ENCODE peak calls at places on chromosomes 6 and 20, in eight cellular contexts. O is HCT116, B is endothelial cell of umbilical vein, I is HepG2, V is SK-N-SH, N is GM12878, R is H1, Y is K562. M is an unnamed sample.

GRCh38 chr20:25676164-25676809 is 20.4 kb downstream of the ZNF337 start:
- DNase-seq in R (no peak), I (peak), V (no peak), B (no peak), O (no peak), N (no peak), Y (no peak), M (no peak)

GRCh38 chr6:87092435-87092834 is 2.5 kb downstream of the CGA start:
- DNase-seq in N (no peak), I (no peak), O (no peak), R (no peak), V (no peak), B (no peak), Y (no peak), M (no peak)

GRCh38 chr6:150528648-150529285 is 70.9 kb upstream of the PLEKHG1 start:
- DNase-seq in O (no peak), N (no peak), B (peak), Y (no peak), I (no peak), R (peak), V (no peak), M (no peak)

GRCh38 chr6:159983641-159984080 is 14.8 kb downstream of the IGF2R start:
- DNase-seq in N (no peak), R (no peak), I (no peak), O (no peak), B (no peak), V (no peak), Y (no peak), M (no peak)

GRCh38 chr6:25012657-25013056 is 76.9 kb upstream of the RIPOR2 start:
- DNase-seq in Y (no peak), V (no peak), O (no peak), R (no peak), N (no peak), B (peak), I (no peak), M (no peak)

GRCh38 chr6:7758456-7758855 is 32.6 kb downstream of the BMP6 start:
- DNase-seq in I (no peak), R (no peak), O (peak), N (no peak), V (no peak), Y (no peak), B (no peak), M (no peak)

GRCh38 chr6:25132934-25133333 is 146.2 kb upstream of the CARMIL1 start:
- DNase-seq in V (no peak), R (no peak), Y (no peak), I (no peak), N (no peak), B (no peak), O (no peak), M (no peak)

GRCh38 chr6:144662812-144663211 is 377.7 kb downstream of the UTRN start:
- DNase-seq in R (no peak), N (no peak), V (no peak), O (no peak), B (no peak), Y (no peak), I (no peak), M (no peak)

GRCh38 chr20:32205502-32206382 is 1.8 kb downstream of the PLAGL2 start:
- DNase-seq in N (no peak), R (no peak), I (no peak), B (no peak), V (peak), Y (no peak), O (no peak), M (no peak)

GRCh38 chr6:48985025-48985424 is 478.0 kb downstream of the MMUT start:
- DNase-seq in I (no peak), V (no peak), B (no peak), Y (no peak), R (no peak), N (no peak), O (no peak), M (no peak)

GRCh38 chr6:69696273-69696672 is 100.5 kb downstream of the LMBRD1 start:
- DNase-seq in B (no peak), Y (no peak), V (no peak), I (no peak), O (peak), N (no peak), R (no peak), M (no peak)

GRCh38 chr6:41489284-41489851 is 56.8 kb upstream of the FOXP4 start:
- DNase-seq in R (no peak), B (no peak), N (no peak), I (no peak), V (peak), O (no peak), Y (no peak), M (no peak)

GRCh38 chr20:50729925-50730764 is 1.2 kb upstream of the PARD6B start:
- DNase-seq in I (peak), O (no peak), R (no peak), B (no peak), V (peak), N (no peak), Y (no peak), M (no peak)

GRCh38 chr20:9054176-9054575 is 14.7 kb upstream of the PLCB4 start:
- DNase-seq in B (no peak), I (no peak), V (no peak), R (no peak), O (no peak), N (no peak), Y (no peak), M (no peak)

GRCh38 chr6:130602151-130602770 is 224.9 kb upstream of the SMLR1 start:
- DNase-seq in N (no peak), B (peak), Y (no peak), R (no peak), V (no peak), I (no peak), O (peak), M (no peak)

GRCh38 chr6:41645007-41645618 is 6.8 kb downstream of the MDFI start:
- DNase-seq in V (no peak), R (no peak), Y (no peak), I (no peak), O (no peak), B (no peak), N (no peak), M (no peak)

GRCh38 chr6:6820688-6821238 is 232.2 kb downstream of the LY86 start:
- DNase-seq in I (no peak), V (no peak), B (no peak), N (no peak), R (peak), O (peak), Y (no peak), M (no peak)

GRCh38 chr6:129575378-129576118 is 134.4 kb downstream of the ARHGAP18 start:
- DNase-seq in V (peak), I (peak), R (no peak), N (no peak), Y (peak), B (peak), O (peak), M (no peak)

GRCh38 chr6:132919476-132919875 is 105.1 kb downstream of the RPS12 start:
- DNase-seq in N (no peak), Y (no peak), B (peak), I (no peak), R (no peak), V (no peak), O (no peak), M (no peak)

GRCh38 chr6:170026272-170027110 is 264.4 kb downstream of the DLL1 start:
- DNase-seq in N (no peak), Y (no peak), I (no peak), O (peak), R (no peak), B (no peak), V (no peak), M (no peak)

GRCh38 chr6:12051861-12052368 is 39.8 kb downstream of the HIVEP1 start:
- DNase-seq in N (peak), Y (no peak), V (no peak), B (no peak), I (no peak), R (no peak), O (no peak), M (no peak)

GRCh38 chr20:23143098-23143497 is 57.0 kb upstream of the CD93 start:
- DNase-seq in Y (no peak), N (no peak), V (no peak), I (peak), O (peak), R (no peak), B (peak), M (no peak)

GRCh38 chr6:68364276-68364785 is 270.8 kb upstream of the ADGRB3 start:
- DNase-seq in I (no peak), V (no peak), N (no peak), Y (no peak), R (no peak), O (no peak), B (no peak), M (no peak)

GRCh38 chr20:4341804-4342560 is 326.6 kb upstream of the RNF24 start:
- DNase-seq in Y (no peak), B (no peak), O (no peak), V (no peak), N (no peak), I (no peak), R (no peak), M (no peak)

GRCh38 chr6:7615611-7616383 is 25.8 kb downstream of the SNRNP48 start:
- DNase-seq in Y (peak), O (peak), V (peak), B (peak), I (peak), N (no peak), R (no peak), M (peak)

GRCh38 chr6:5248302-5249098 is 12.2 kb downstream of the LYRM4 start:
- DNase-seq in I (no peak), V (no peak), R (no peak), N (no peak), O (no peak), B (no peak), Y (peak), M (no peak)

GRCh38 chr6:14292119-14292518 is 174.5 kb downstream of the CD83 start:
- DNase-seq in V (no peak), I (no peak), N (no peak), Y (no peak), O (no peak), R (no peak), B (no peak), M (no peak)

GRCh38 chr20:25626779-25627178 is 3.0 kb upstream of the NANP start:
- DNase-seq in N (no peak), O (no peak), R (no peak), V (no peak), I (no peak), Y (no peak), B (no peak), M (no peak)

GRCh38 chr6:157073596-157073995 is 249.7 kb downstream of the TMEM242 start:
- DNase-seq in B (no peak), N (no peak), V (no peak), I (no peak), Y (no peak), O (no peak), R (no peak), M (no peak)

GRCh38 chr6:37061157-37061804 is 55.8 kb downstream of the FGD2 start:
- DNase-seq in V (peak), I (no peak), B (no peak), O (no peak), N (no peak), Y (no peak), R (no peak), M (no peak)

GRCh38 chr6:143804835-143805239 is 38.3 kb upstream of the LTV1 start:
- DNase-seq in O (no peak), V (no peak), N (no peak), Y (peak), B (peak), I (no peak), R (no peak), M (no peak)

GRCh38 chr20:64037199-64037497 is 1.2 kb downstream of the C20orf204 start:
- DNase-seq in Y (no peak), R (no peak), N (no peak), B (no peak), I (no peak), O (no peak), V (no peak), M (no peak)
- H3K9ac ChIP-seq in Y (peak), R (no peak), N (peak), B (no peak), I (peak), O (no peak), V (no peak), M (no peak)

GRCh38 chr20:7629880-7630279 is 310.4 kb downstream of the HAO1 start:
- DNase-seq in V (no peak), N (no peak), B (no peak), I (no peak), R (no peak), O (no peak), Y (no peak), M (no peak)
- H3K27ac ChIP-seq in V (no peak), N (no peak), B (peak), I (no peak), R (no peak), O (no peak), Y (no peak), M (no peak)

DNA sequence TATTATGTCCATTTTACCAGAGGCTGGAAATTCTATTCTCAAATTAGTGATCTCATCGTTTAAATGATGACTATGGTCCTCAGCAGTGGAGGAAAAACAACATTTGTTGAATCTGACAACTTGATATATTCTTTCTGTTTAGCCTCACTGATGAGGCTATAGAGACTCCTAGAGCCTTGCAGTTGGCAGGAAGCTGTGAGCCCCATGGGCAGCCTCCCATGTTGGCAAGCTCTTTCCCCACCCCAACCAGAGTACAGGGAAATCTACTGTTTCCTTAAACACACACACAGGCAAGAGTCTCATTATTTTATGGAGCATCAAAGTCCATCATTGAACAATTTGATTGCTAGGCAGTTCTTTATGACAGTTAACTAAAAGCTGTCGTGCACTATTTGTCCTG is 498.2 kb upstream of the CITED2 start:
- DNase-seq in Y (no peak), O (no peak), N (no peak), I (no peak), R (no peak), V (no peak), B (no peak), M (no peak)
- TF ChIP-seq POLR2AphosphoS5 in Y (no peak), O (no peak), N (no peak), I (no peak), R (no peak), V (no peak), B (no peak), M (no peak)

GRCh38 chr20:41782730-41783406 is 164.7 kb upstream of the CHD6 start:
- DNase-seq in B (no peak), Y (no peak), V (no peak), O (no peak), N (no peak), R (no peak), I (no peak), M (no peak)
- H3K9ac ChIP-seq in B (no peak), Y (no peak), V (no peak), O (no peak), N (no peak), R (no peak), I (no peak), M (no peak)

GRCh38 chr20:44170796-44171410 is 16.1 kb downstream of the JPH2 start:
- DNase-seq in I (no peak), V (no peak), O (no peak), N (no peak), B (no peak), Y (no peak), R (no peak), M (no peak)

GRCh38 chr20:44160133-44160532 is 26.9 kb downstream of the JPH2 start:
- DNase-seq in Y (no peak), N (no peak), I (no peak), O (no peak), B (no peak), V (no peak), R (no peak), M (no peak)

GRCh38 chr20:44167736-44168135 is 19.3 kb downstream of the JPH2 start:
- DNase-seq in R (no peak), B (no peak), I (no peak), O (no peak), Y (no peak), N (no peak), V (no peak), M (no peak)

GRCh38 chr20:44166477-44166876 is 20.5 kb downstream of the JPH2 start:
- DNase-seq in O (no peak), V (no peak), R (no peak), B (no peak), N (no peak), Y (no peak), I (no peak), M (no peak)

GRCh38 chr20:44166008-44166407 is 21.0 kb downstream of the JPH2 start:
- DNase-seq in I (peak), N (no peak), B (no peak), R (no peak), O (no peak), Y (no peak), V (no peak), M (no peak)
- H3K27ac ChIP-seq in I (no peak), N (no peak), B (no peak), R (no peak), O (no peak), Y (no peak), V (peak), M (no peak)

GRCh38 chr6:57267586-57268293 is 45.6 kb upstream of the RAB23 start:
- DNase-seq in I (peak), V (peak), Y (peak), B (peak), O (peak), R (no peak), N (peak), M (peak)
- TF ChIP-seq POLR2AphosphoS5 in I (no peak), V (no peak), Y (no peak), B (no peak), O (no peak), R (no peak), N (no peak), M (no peak)

GRCh38 chr6:17045581-17046322 is 56.1 kb upstream of the STMND1 start:
- DNase-seq in N (no peak), R (no peak), V (no peak), I (no peak), B (peak), O (no peak), Y (no peak), M (no peak)
- H3K9ac ChIP-seq in N (no peak), R (no peak), V (peak), I (no peak), B (no peak), O (no peak), Y (no peak), M (no peak)

GRCh38 chr6:53011993-53012392 is 16.9 kb upstream of the GSTA4 start:
- DNase-seq in V (no peak), B (no peak), R (no peak), Y (no peak), N (no peak), I (no peak), O (no peak), M (no peak)
- H3K27ac ChIP-seq in V (no peak), B (no peak), R (no peak), Y (no peak), N (no peak), I (no peak), O (no peak), M (no peak)

DNA sequence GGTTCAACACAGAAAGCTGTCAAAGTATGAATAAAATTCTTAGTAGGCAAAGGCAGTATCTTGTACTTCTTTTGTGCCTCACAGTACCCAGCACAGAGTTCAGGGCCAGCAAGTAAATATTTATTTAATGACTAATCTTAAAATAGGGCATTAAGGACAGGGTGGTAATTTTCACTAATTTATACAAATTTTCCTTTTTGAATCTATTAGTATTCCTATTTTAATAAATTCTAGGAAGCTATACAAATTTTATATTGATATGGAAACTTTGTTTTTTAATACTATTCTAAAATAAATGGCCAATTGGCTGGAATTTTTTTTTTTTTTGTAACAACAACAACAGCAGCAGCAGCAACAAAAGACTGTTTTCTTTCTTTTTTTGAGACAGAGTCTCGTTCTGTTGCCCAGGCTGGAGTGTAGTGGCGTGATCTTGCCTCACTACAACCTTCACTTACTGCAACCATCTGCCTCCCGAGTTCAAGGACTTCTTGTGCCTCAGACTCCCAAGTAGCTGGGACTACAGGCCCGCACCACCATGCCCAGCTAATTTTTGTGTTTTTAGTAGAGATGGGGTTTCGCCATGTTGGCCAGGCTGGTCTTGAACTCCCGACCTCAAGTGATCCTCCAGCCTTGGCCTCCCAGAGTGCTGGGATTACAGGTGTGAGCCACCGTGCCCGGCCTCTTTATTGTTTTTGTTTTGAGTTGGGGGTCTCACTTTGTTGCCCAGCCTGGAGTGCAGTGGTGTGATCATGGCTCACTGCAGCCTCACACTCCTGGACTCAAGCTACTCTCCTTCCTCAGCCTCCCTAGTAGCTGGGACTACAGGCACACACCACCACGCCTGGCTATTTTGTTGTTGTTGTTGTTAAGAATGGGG is 85.2 kb downstream of the FKBP5 start:
- DNase-seq in V (no peak), I (peak), B (peak), O (no peak), Y (no peak), R (no peak), N (no peak), M (no peak)
- TF ChIP-seq POLR2AphosphoS5 in V (no peak), I (no peak), B (no peak), O (no peak), Y (no peak), R (no peak), N (no peak), M (no peak)

M was measured in SK-N-MC.